ENCODE peak calls at places on chromosomes 6 and 20, in nine cellular contexts. H is activated naive CD4-positive, alpha-beta T cell treated with anti-CD3 and anti-CD28 coated beads, Interleukin-2, amount 10 ng/mL, durations not matched to agents 7 days and 5 days; M is left colon; W is stimulated activated effector memory CD8-positive, alpha-beta T cell treated with anti-CD3 and anti-CD28 coated beads, Interleukin-12 subunit alpha, Interleukin-12 subunit beta, amount 100 ng/mL, for 72 hours; N is left lung; O is DMS153; Y is HCEC 1CT; C is NT2/D1; E is uterus. X is an unnamed sample.

GRCh38 chr6:107591346-107591745 is 101.4 kb downstream of the SOBP start:
- DNase-seq in H (no peak), M (no peak), W (no peak), N (no peak), O (no peak), Y (no peak), C (no peak), E (no peak), X (no peak)

GRCh38 chr20:32325706-32326506 is 32.2 kb upstream of the ASXL1 start:
- DNase-seq in H (no peak), M (peak), W (no peak), N (no peak), O (peak), Y (peak), C (no peak), E (no peak), X (no peak)

GRCh38 chr6:167116109-167116837 is 6.6 kb upstream of the CCR6 start:
- DNase-seq in H (no peak), M (no peak), W (no peak), N (no peak), O (peak), Y (no peak), C (no peak), E (peak), X (no peak)

GRCh38 chr20:7754102-7754501 is 186.2 kb downstream of the HAO1 start:
- DNase-seq in H (no peak), M (no peak), W (no peak), N (no peak), O (no peak), Y (no peak), C (no peak), E (no peak), X (no peak)

GRCh38 chr6:10033223-10033829 is 381.5 kb downstream of the TFAP2A start:
- DNase-seq in H (no peak), M (no peak), W (no peak), N (no peak), O (peak), Y (no peak), C (no peak), E (no peak), X (no peak)

GRCh38 chr20:44651507-44652373 is at the start of gene ADA:
- DNase-seq in H (peak), M (peak), W (peak), N (peak), O (no peak), Y (peak), C (no peak), E (peak), X (peak)

GRCh38 chr20:53922901-53923314 is 147.5 kb downstream of the BCAS1 start:
- DNase-seq in H (no peak), M (no peak), W (no peak), N (no peak), O (no peak), Y (no peak), C (no peak), E (no peak), X (no peak)

GRCh38 chr6:27871919-27872633 is 40.1 kb downstream of the OR2B2 start:
- DNase-seq in H (peak), M (peak), W (peak), N (peak), O (peak), Y (peak), C (no peak), E (peak), X (peak)

GRCh38 chr6:137405806-137406205 is 88.4 kb downstream of the OLIG3 start:
- DNase-seq in H (no peak), M (no peak), W (no peak), N (no peak), O (no peak), Y (no peak), C (no peak), E (no peak), X (no peak)

X was measured in activated effector memory CD4-positive, alpha-beta T cell treated with anti-CD3 and anti-CD28 coated beads, Interleukin-2, amount 50 U/mL, for 16 hours.